ENCODE peak calls at places on chromosomes 3 and 15, in five cellular contexts. One of them, this sample, is unnamed.

GRCh38 chr15:46861796-46862195 is 855.5 kb upstream of the SEMA6D start:
- DNase-seq in CD4-positive, alpha-beta T cell: no peak
- DNase-seq in heart right ventricle: no peak
- DNase-seq in SJSA1: no peak
- DNase-seq in tibial nerve: no peak
- DNase-seq in this sample: no peak

GRCh38 chr3:182412066-182412465 is 381.2 kb upstream of the ATP11B start:
- DNase-seq in CD4-positive, alpha-beta T cell: no peak
- DNase-seq in tibial nerve: no peak
- DNase-seq in SJSA1: no peak
- DNase-seq in heart right ventricle: no peak
- DNase-seq in this sample: no peak

GRCh38 chr3:24683511-24684384 is 189.1 kb upstream of the THRB start:
- DNase-seq in tibial nerve: no peak
- DNase-seq in CD4-positive, alpha-beta T cell: no peak
- DNase-seq in SJSA1: peak; percentile 66
- DNase-seq in heart right ventricle: no peak
- DNase-seq in this sample: no peak

GRCh38 chr15:37016287-37016686 is 84.1 kb downstream of the MEIS2 start:
- DNase-seq in SJSA1: no peak
- DNase-seq in CD4-positive, alpha-beta T cell: no peak
- DNase-seq in heart right ventricle: no peak
- DNase-seq in tibial nerve: peak; percentile 17
- DNase-seq in this sample: no peak

GRCh38 chr3:141442914-141443313 is 43.9 kb upstream of the RASA2 start:
- DNase-seq in CD4-positive, alpha-beta T cell: no peak
- DNase-seq in tibial nerve: no peak
- DNase-seq in heart right ventricle: no peak
- DNase-seq in SJSA1: no peak
- DNase-seq in this sample: no peak

GRCh38 chr3:195956577-195956976 is 48.2 kb upstream of the TNK2 start:
- DNase-seq in CD4-positive, alpha-beta T cell: no peak
- DNase-seq in tibial nerve: no peak
- DNase-seq in heart right ventricle: no peak
- DNase-seq in SJSA1: no peak
- DNase-seq in this sample: no peak

GRCh38 chr3:39096775-39097174 is 10.7 kb downstream of the GORASP1 start:
- DNase-seq in tibial nerve: no peak
- DNase-seq in SJSA1: no peak
- DNase-seq in heart right ventricle: no peak
- DNase-seq in CD4-positive, alpha-beta T cell: no peak
- DNase-seq in this sample: no peak

GRCh38 chr3:62597481-62597880 is 224.1 kb upstream of the FEZF2 start:
- DNase-seq in tibial nerve: no peak
- DNase-seq in CD4-positive, alpha-beta T cell: no peak
- DNase-seq in heart right ventricle: no peak
- DNase-seq in SJSA1: no peak
- DNase-seq in this sample: no peak

GRCh38 chr3:74347563-74348268 is 266.7 kb downstream of the CNTN3 start:
- DNase-seq in tibial nerve: no peak
- DNase-seq in CD4-positive, alpha-beta T cell: no peak
- DNase-seq in heart right ventricle: no peak
- DNase-seq in SJSA1: no peak
- DNase-seq in this sample: no peak

GRCh38 chr3:73926360-73927202 is 301.8 kb upstream of the PDZRN3 start:
- DNase-seq in CD4-positive, alpha-beta T cell: no peak
- DNase-seq in heart right ventricle: no peak
- DNase-seq in SJSA1: no peak
- DNase-seq in tibial nerve: no peak
- DNase-seq in this sample: no peak

GRCh38 chr15:45611305-45611704 is 23.5 kb upstream of the SQOR start:
- DNase-seq in CD4-positive, alpha-beta T cell: no peak
- DNase-seq in SJSA1: no peak
- DNase-seq in tibial nerve: no peak
- DNase-seq in heart right ventricle: no peak
- DNase-seq in this sample: no peak

GRCh38 chr3:40623567-40623966 is 98.8 kb downstream of the ZNF621 start:
- DNase-seq in heart right ventricle: no peak
- DNase-seq in CD4-positive, alpha-beta T cell: no peak
- DNase-seq in SJSA1: no peak
- DNase-seq in tibial nerve: no peak
- DNase-seq in this sample: no peak

GRCh38 chr15:24848050-24848449 is 106.7 kb upstream of the SNRPN start:
- DNase-seq in heart right ventricle: peak; percentile 47
- DNase-seq in CD4-positive, alpha-beta T cell: no peak
- DNase-seq in SJSA1: no peak
- DNase-seq in tibial nerve: no peak
- DNase-seq in this sample: peak; percentile 69

GRCh38 chr3:44729384-44729910 is at the start of gene ZNF501:
- DNase-seq in CD4-positive, alpha-beta T cell: peak; percentile 63
- DNase-seq in SJSA1: peak; percentile 52
- DNase-seq in tibial nerve: peak; percentile 91
- DNase-seq in heart right ventricle: peak; percentile 93
- DNase-seq in this sample: peak; percentile 81

DNA sequence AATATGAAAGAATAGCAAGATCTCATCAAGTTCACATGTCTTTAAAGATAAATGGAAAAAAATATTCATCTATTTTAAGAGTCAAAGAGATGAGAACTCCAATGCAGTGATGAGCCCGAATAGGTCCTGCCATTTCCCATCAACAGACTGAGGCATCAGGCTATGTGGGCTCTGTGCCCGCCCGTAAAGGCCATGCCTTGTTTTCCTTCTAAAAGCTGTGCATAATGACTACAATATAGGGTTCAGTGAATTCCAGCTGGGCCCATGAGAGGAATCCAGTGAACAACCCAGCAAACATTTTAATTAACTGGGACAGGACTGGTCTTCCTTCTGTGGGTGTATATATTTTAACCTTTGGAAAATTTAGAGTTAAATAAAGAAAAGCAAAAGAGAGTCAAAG is 44.6 kb downstream of the RASGRP1 start:
- DNase-seq in SJSA1: no peak
- DNase-seq in tibial nerve: no peak
- DNase-seq in heart right ventricle: no peak
- DNase-seq in CD4-positive, alpha-beta T cell: no peak
- DNase-seq in this sample: no peak
- H3K27ac ChIP-seq in SJSA1: no peak overlapping the region
- H3K27ac ChIP-seq in tibial nerve: no peak overlapping the region
- H3K27ac ChIP-seq in heart right ventricle: no peak overlapping the region
- H3K27ac ChIP-seq in CD4-positive, alpha-beta T cell: no peak overlapping the region
- H3K27ac ChIP-seq in this sample: no peak overlapping the region

GRCh38 chr15:42605281-42605744 is 29.9 kb downstream of the STARD9 start:
- DNase-seq in tibial nerve: no peak
- DNase-seq in SJSA1: peak; percentile 45
- DNase-seq in CD4-positive, alpha-beta T cell: no peak
- DNase-seq in heart right ventricle: no peak
- DNase-seq in this sample: no peak
- H3K27ac ChIP-seq in tibial nerve: peak overlapping the region; percentile 64
- H3K27ac ChIP-seq in SJSA1: peak overlapping the region; percentile 26
- H3K27ac ChIP-seq in CD4-positive, alpha-beta T cell: no peak overlapping the region
- H3K27ac ChIP-seq in heart right ventricle: peak overlapping the region; percentile 45
- H3K27ac ChIP-seq in this sample: no peak overlapping the region

GRCh38 chr15:85707519-85708338 is 87.0 kb downstream of the KLHL25 start:
- DNase-seq in SJSA1: peak; percentile 37
- DNase-seq in tibial nerve: no peak
- DNase-seq in heart right ventricle: no peak
- DNase-seq in CD4-positive, alpha-beta T cell: no peak
- DNase-seq in this sample: no peak

GRCh38 chr15:85709250-85709649 is 85.5 kb downstream of the KLHL25 start:
- DNase-seq in tibial nerve: no peak
- DNase-seq in heart right ventricle: no peak
- DNase-seq in SJSA1: no peak
- DNase-seq in CD4-positive, alpha-beta T cell: no peak
- DNase-seq in this sample: no peak

GRCh38 chr15:85708402-85708932 is 86.3 kb downstream of the KLHL25 start:
- DNase-seq in SJSA1: no peak
- DNase-seq in heart right ventricle: no peak
- DNase-seq in tibial nerve: no peak
- DNase-seq in CD4-positive, alpha-beta T cell: no peak
- DNase-seq in this sample: no peak

GRCh38 chr15:85711590-85712192 is 83.0 kb downstream of the KLHL25 start:
- DNase-seq in SJSA1: no peak
- DNase-seq in heart right ventricle: no peak
- DNase-seq in CD4-positive, alpha-beta T cell: no peak
- DNase-seq in tibial nerve: no peak
- DNase-seq in this sample: no peak

GRCh38 chr15:85710340-85710842 is 84.3 kb downstream of the KLHL25 start:
- DNase-seq in heart right ventricle: no peak
- DNase-seq in CD4-positive, alpha-beta T cell: no peak
- DNase-seq in tibial nerve: no peak
- DNase-seq in SJSA1: no peak
- DNase-seq in this sample: no peak
- H3K27ac ChIP-seq in heart right ventricle: peak overlapping the region; percentile 87
- H3K27ac ChIP-seq in CD4-positive, alpha-beta T cell: no peak overlapping the region
- H3K27ac ChIP-seq in tibial nerve: no peak overlapping the region
- H3K27ac ChIP-seq in SJSA1: no peak overlapping the region
- H3K27ac ChIP-seq in this sample: no peak overlapping the region

GRCh38 chr3:50602675-50603191 is 8.8 kb downstream of the CISH start:
- DNase-seq in CD4-positive, alpha-beta T cell: no peak
- DNase-seq in heart right ventricle: peak; percentile 27
- DNase-seq in tibial nerve: no peak
- DNase-seq in SJSA1: no peak
- DNase-seq in this sample: no peak

GRCh38 chr3:50605901-50606326 is 5.7 kb downstream of the CISH start:
- DNase-seq in CD4-positive, alpha-beta T cell: no peak
- DNase-seq in tibial nerve: no peak
- DNase-seq in SJSA1: no peak
- DNase-seq in heart right ventricle: peak; percentile 10
- DNase-seq in this sample: no peak

GRCh38 chr3:50604628-50605588 is 6.7 kb downstream of the CISH start:
- DNase-seq in SJSA1: no peak
- DNase-seq in tibial nerve: peak; percentile 55
- DNase-seq in CD4-positive, alpha-beta T cell: no peak
- DNase-seq in heart right ventricle: peak; percentile 69
- DNase-seq in this sample: no peak

GRCh38 chr3:50604110-50604621 is 7.4 kb downstream of the CISH start:
- DNase-seq in heart right ventricle: peak; percentile 3
- DNase-seq in SJSA1: no peak
- DNase-seq in tibial nerve: no peak
- DNase-seq in CD4-positive, alpha-beta T cell: no peak
- DNase-seq in this sample: no peak

GRCh38 chr3:50603261-50604109 is 8.1 kb downstream of the CISH start:
- DNase-seq in tibial nerve: no peak
- DNase-seq in SJSA1: no peak
- DNase-seq in CD4-positive, alpha-beta T cell: no peak
- DNase-seq in heart right ventricle: peak; percentile 4
- DNase-seq in this sample: no peak
- H3K27ac ChIP-seq in tibial nerve: peak overlapping the region; percentile 86
- H3K27ac ChIP-seq in SJSA1: no peak overlapping the region
- H3K27ac ChIP-seq in CD4-positive, alpha-beta T cell: peak overlapping the region; percentile 73
- H3K27ac ChIP-seq in heart right ventricle: peak overlapping the region; percentile 98
- H3K27ac ChIP-seq in this sample: no peak overlapping the region

GRCh38 chr15:89759835-89760234 is 8.8 kb upstream of the MESP1 start:
- DNase-seq in CD4-positive, alpha-beta T cell: no peak
- DNase-seq in SJSA1: no peak
- DNase-seq in heart right ventricle: no peak
- DNase-seq in tibial nerve: no peak
- DNase-seq in this sample: no peak
- H3K27ac ChIP-seq in CD4-positive, alpha-beta T cell: no peak overlapping the region
- H3K27ac ChIP-seq in SJSA1: no peak overlapping the region
- H3K27ac ChIP-seq in heart right ventricle: no peak overlapping the region
- H3K27ac ChIP-seq in tibial nerve: no peak overlapping the region
- H3K27ac ChIP-seq in this sample: no peak overlapping the region

DNA sequence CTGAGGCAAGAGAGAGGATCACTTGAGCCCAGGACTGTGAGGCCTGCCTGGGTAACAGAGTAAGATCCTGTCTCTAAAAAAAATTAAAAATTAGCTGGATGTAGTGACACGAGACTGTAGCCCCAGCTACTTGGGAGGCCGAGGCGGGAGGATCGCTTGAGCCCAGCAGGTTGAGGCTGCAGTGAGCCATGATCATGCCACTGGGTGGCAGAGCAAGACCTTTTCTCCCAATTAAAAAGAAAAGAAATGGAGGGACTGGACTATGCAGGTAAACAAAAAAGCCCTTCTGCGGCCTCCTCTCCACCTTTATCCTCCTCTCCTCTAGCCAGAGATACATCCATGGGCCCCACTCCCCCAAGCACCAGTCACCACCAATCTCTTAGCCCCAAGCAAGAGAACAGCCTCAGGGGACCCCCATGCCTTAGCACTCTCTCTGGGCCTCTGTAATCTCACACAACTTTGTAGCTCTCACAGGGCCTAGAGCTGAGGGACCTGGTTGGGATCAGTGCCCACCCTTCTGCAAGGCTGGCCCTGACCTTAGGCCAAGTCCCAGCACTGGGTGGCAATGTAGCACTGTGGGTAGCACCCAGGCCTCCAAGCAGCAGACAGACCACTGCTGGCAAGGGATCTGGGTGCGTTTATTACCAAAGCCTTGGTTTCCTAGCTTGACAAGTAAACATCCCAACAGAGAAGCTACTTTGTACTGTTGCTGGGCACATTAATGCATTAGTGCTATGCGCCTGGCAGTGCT is 43.4 kb downstream of the FAM174B start:
- DNase-seq in heart right ventricle: no peak
- DNase-seq in SJSA1: no peak
- DNase-seq in CD4-positive, alpha-beta T cell: no peak
- DNase-seq in tibial nerve: no peak
- DNase-seq in this sample: peak; percentile 43
- H3K27ac ChIP-seq in heart right ventricle: no peak overlapping the region
- H3K27ac ChIP-seq in SJSA1: no peak overlapping the region
- H3K27ac ChIP-seq in CD4-positive, alpha-beta T cell: no peak overlapping the region
- H3K27ac ChIP-seq in tibial nerve: no peak overlapping the region
- H3K27ac ChIP-seq in this sample: no peak overlapping the region

GRCh38 chr3:36678216-36679013 is 85.9 kb downstream of the DCLK3 start:
- DNase-seq in CD4-positive, alpha-beta T cell: no peak
- DNase-seq in tibial nerve: no peak
- DNase-seq in SJSA1: peak; percentile 12
- DNase-seq in heart right ventricle: no peak
- DNase-seq in this sample: no peak
- H3K27ac ChIP-seq in CD4-positive, alpha-beta T cell: no peak overlapping the region
- H3K27ac ChIP-seq in tibial nerve: no peak overlapping the region
- H3K27ac ChIP-seq in SJSA1: peak overlapping the region; percentile 82
- H3K27ac ChIP-seq in heart right ventricle: no peak overlapping the region
- H3K27ac ChIP-seq in this sample: no peak overlapping the region